ENCODE peak calls at places on chromosomes 11 and 22, in ten cellular contexts. One of them, this sample, is unnamed. For H3K4me1, the result is how much of the 10 kb centered on the place peaks cover.

GRCh38 chr11:121152764-121153163 is 51.7 kb downstream of the TECTA start:
- DNase-seq in right atrium auricular region: no peak
- DNase-seq in thoracic aorta: no peak
- DNase-seq in transverse colon: no peak
- DNase-seq in stomach: no peak
- DNase-seq in endothelial cell of umbilical vein: no peak
- DNase-seq in lower lobe of right lung: no peak
- DNase-seq in kidney: no peak
- DNase-seq in colonic mucosa: no peak
- DNase-seq in heart right ventricle: no peak
- DNase-seq in this sample: no peak

GRCh38 chr11:77353131-77353530 is 51.6 kb upstream of the GDPD4 start:
- DNase-seq in right atrium auricular region: no peak
- DNase-seq in thoracic aorta: no peak
- DNase-seq in transverse colon: no peak
- DNase-seq in stomach: no peak
- DNase-seq in endothelial cell of umbilical vein: no peak
- DNase-seq in lower lobe of right lung: no peak
- DNase-seq in kidney: no peak
- DNase-seq in colonic mucosa: no peak
- DNase-seq in heart right ventricle: no peak
- DNase-seq in this sample: no peak

GRCh38 chr11:19444231-19444630 is 203.5 kb upstream of the E2F8 start:
- DNase-seq in right atrium auricular region: no peak
- DNase-seq in thoracic aorta: no peak
- DNase-seq in transverse colon: no peak
- DNase-seq in stomach: no peak
- DNase-seq in endothelial cell of umbilical vein: no peak
- DNase-seq in lower lobe of right lung: no peak
- DNase-seq in kidney: no peak
- DNase-seq in colonic mucosa: no peak
- DNase-seq in heart right ventricle: no peak
- DNase-seq in this sample: no peak

GRCh38 chr11:35621620-35622019 is 3.4 kb downstream of the FJX1 start:
- DNase-seq in right atrium auricular region: no peak
- DNase-seq in thoracic aorta: no peak
- DNase-seq in transverse colon: no peak
- DNase-seq in stomach: no peak
- DNase-seq in endothelial cell of umbilical vein: no peak
- DNase-seq in lower lobe of right lung: no peak
- DNase-seq in kidney: no peak
- DNase-seq in colonic mucosa: no peak
- DNase-seq in heart right ventricle: no peak
- DNase-seq in this sample: no peak

GRCh38 chr11:58965246-58965985 is 26.1 kb downstream of the GLYATL1 start:
- DNase-seq in right atrium auricular region: no peak
- DNase-seq in thoracic aorta: no peak
- DNase-seq in transverse colon: no peak
- DNase-seq in stomach: no peak
- DNase-seq in endothelial cell of umbilical vein: no peak
- DNase-seq in lower lobe of right lung: no peak
- DNase-seq in kidney: no peak
- DNase-seq in colonic mucosa: no peak
- DNase-seq in heart right ventricle: no peak
- DNase-seq in this sample: peak

GRCh38 chr11:110445428-110445827 is 15.7 kb downstream of the FDX1 start:
- DNase-seq in right atrium auricular region: no peak
- DNase-seq in thoracic aorta: no peak
- DNase-seq in transverse colon: no peak
- DNase-seq in stomach: no peak
- DNase-seq in endothelial cell of umbilical vein: no peak
- DNase-seq in lower lobe of right lung: no peak
- DNase-seq in kidney: no peak
- DNase-seq in colonic mucosa: no peak
- DNase-seq in heart right ventricle: no peak
- DNase-seq in this sample: no peak

GRCh38 chr11:48105096-48105990 is 111.3 kb upstream of the OR4B1 start:
- DNase-seq in right atrium auricular region: peak
- DNase-seq in thoracic aorta: no peak
- DNase-seq in transverse colon: no peak
- DNase-seq in stomach: no peak
- DNase-seq in endothelial cell of umbilical vein: no peak
- DNase-seq in lower lobe of right lung: no peak
- DNase-seq in kidney: no peak
- DNase-seq in colonic mucosa: no peak
- DNase-seq in heart right ventricle: no peak
- DNase-seq in this sample: no peak

GRCh38 chr22:31287818-31288495 is 4.3 kb downstream of the PIK3IP1 start:
- DNase-seq in right atrium auricular region: no peak
- DNase-seq in thoracic aorta: no peak
- DNase-seq in transverse colon: no peak
- DNase-seq in stomach: no peak
- DNase-seq in endothelial cell of umbilical vein: no peak
- DNase-seq in lower lobe of right lung: no peak
- DNase-seq in kidney: no peak
- DNase-seq in colonic mucosa: no peak
- DNase-seq in heart right ventricle: no peak
- DNase-seq in this sample: no peak

GRCh38 chr11:23112987-23113886 is 253.0 kb upstream of the CCDC179 start:
- DNase-seq in right atrium auricular region: no peak
- DNase-seq in thoracic aorta: no peak
- DNase-seq in transverse colon: peak
- DNase-seq in stomach: peak
- DNase-seq in endothelial cell of umbilical vein: peak
- DNase-seq in lower lobe of right lung: no peak
- DNase-seq in kidney: no peak
- DNase-seq in colonic mucosa: peak
- DNase-seq in heart right ventricle: no peak
- DNase-seq in this sample: no peak

GRCh38 chr11:29448246-29448877 is 568.5 kb downstream of the KCNA4 start:
- DNase-seq in right atrium auricular region: no peak
- DNase-seq in thoracic aorta: no peak
- DNase-seq in transverse colon: no peak
- DNase-seq in stomach: no peak
- DNase-seq in endothelial cell of umbilical vein: peak
- DNase-seq in lower lobe of right lung: no peak
- DNase-seq in kidney: no peak
- DNase-seq in colonic mucosa: no peak
- DNase-seq in heart right ventricle: no peak
- DNase-seq in this sample: no peak

GRCh38 chr22:42283288-42284229 is 13.1 kb upstream of the TCF20 start:
- DNase-seq in right atrium auricular region: no peak
- DNase-seq in thoracic aorta: no peak
- DNase-seq in transverse colon: no peak
- DNase-seq in stomach: no peak
- DNase-seq in endothelial cell of umbilical vein: no peak
- DNase-seq in lower lobe of right lung: peak
- DNase-seq in kidney: peak
- DNase-seq in colonic mucosa: no peak
- DNase-seq in heart right ventricle: no peak
- DNase-seq in this sample: no peak

GRCh38 chr22:42282943-42283287 is 12.5 kb upstream of the TCF20 start:
- DNase-seq in right atrium auricular region: no peak
- DNase-seq in thoracic aorta: no peak
- DNase-seq in transverse colon: no peak
- DNase-seq in stomach: no peak
- DNase-seq in endothelial cell of umbilical vein: no peak
- DNase-seq in lower lobe of right lung: no peak
- DNase-seq in kidney: no peak
- DNase-seq in colonic mucosa: no peak
- DNase-seq in heart right ventricle: no peak
- DNase-seq in this sample: no peak

GRCh38 chr22:42281284-42281683 is 10.8 kb upstream of the TCF20 start:
- DNase-seq in right atrium auricular region: no peak
- DNase-seq in thoracic aorta: no peak
- DNase-seq in transverse colon: no peak
- DNase-seq in stomach: no peak
- DNase-seq in endothelial cell of umbilical vein: no peak
- DNase-seq in lower lobe of right lung: no peak
- DNase-seq in kidney: peak
- DNase-seq in colonic mucosa: no peak
- DNase-seq in heart right ventricle: no peak
- DNase-seq in this sample: no peak

GRCh38 chr22:42281706-42282251 is 11.3 kb upstream of the TCF20 start:
- DNase-seq in right atrium auricular region: no peak
- DNase-seq in thoracic aorta: no peak
- DNase-seq in transverse colon: no peak
- DNase-seq in stomach: no peak
- DNase-seq in endothelial cell of umbilical vein: no peak
- DNase-seq in lower lobe of right lung: no peak
- DNase-seq in kidney: peak
- DNase-seq in colonic mucosa: no peak
- DNase-seq in heart right ventricle: no peak
- DNase-seq in this sample: no peak

GRCh38 chr22:42282252-42282942 is 11.9 kb upstream of the TCF20 start:
- DNase-seq in right atrium auricular region: no peak
- DNase-seq in thoracic aorta: no peak
- DNase-seq in transverse colon: peak
- DNase-seq in stomach: no peak
- DNase-seq in endothelial cell of umbilical vein: no peak
- DNase-seq in lower lobe of right lung: peak
- DNase-seq in kidney: peak
- DNase-seq in colonic mucosa: no peak
- DNase-seq in heart right ventricle: no peak
- DNase-seq in this sample: no peak
- H3K4me1 ChIP-seq in right atrium auricular region: under half
- H3K4me1 ChIP-seq in thoracic aorta: under half
- H3K4me1 ChIP-seq in transverse colon: under half
- H3K4me1 ChIP-seq in stomach: under half
- H3K4me1 ChIP-seq in endothelial cell of umbilical vein: under half
- H3K4me1 ChIP-seq in lower lobe of right lung: under half
- H3K4me1 ChIP-seq in kidney: under half
- H3K4me1 ChIP-seq in colonic mucosa: under half
- H3K4me1 ChIP-seq in heart right ventricle: under half
- H3K4me1 ChIP-seq in this sample: under half

DNA sequence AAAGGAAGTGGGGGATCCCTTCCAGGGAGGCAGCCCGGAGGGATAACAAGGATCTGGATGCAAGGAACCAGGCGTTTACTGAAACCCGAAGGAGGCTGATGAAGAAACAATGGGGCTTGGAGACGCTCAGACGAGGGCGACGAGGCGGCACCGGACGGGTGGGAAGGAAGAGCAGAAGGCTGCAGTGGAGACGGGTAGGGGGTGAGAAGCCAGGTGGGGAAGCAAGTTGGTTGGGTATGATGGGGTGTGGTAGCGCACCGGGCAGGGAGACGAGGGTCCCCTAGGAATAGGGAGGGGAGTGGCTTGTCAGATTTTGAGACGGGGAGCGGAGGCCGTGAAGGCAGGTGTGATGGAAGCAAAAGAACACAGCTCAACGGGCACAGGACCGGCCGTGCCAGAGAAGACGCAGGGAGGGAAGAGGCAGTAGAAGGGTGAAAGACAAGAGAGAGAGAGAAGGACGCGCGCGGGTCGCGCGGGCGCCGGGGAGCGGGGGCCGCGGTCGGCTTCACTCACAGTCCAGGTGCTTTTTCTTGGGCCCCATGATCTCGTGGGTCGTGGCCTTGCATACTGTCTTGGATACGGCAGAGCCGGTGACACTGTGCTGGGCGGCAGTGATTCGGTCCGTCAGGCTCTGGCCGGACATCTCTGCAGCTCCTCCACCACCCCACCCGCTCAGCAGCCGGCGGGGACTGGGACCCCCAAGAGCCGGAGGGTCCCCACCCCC is 584 bp downstream of the PICALM start:
- DNase-seq in right atrium auricular region: no peak
- DNase-seq in thoracic aorta: peak
- DNase-seq in transverse colon: peak
- DNase-seq in stomach: peak
- DNase-seq in endothelial cell of umbilical vein: peak
- DNase-seq in lower lobe of right lung: peak
- DNase-seq in kidney: no peak
- DNase-seq in colonic mucosa: peak
- DNase-seq in heart right ventricle: peak
- DNase-seq in this sample: no peak
- H3K4me1 ChIP-seq in right atrium auricular region: under half
- H3K4me1 ChIP-seq in thoracic aorta: under half
- H3K4me1 ChIP-seq in transverse colon: under half
- H3K4me1 ChIP-seq in stomach: under half
- H3K4me1 ChIP-seq in endothelial cell of umbilical vein: under half
- H3K4me1 ChIP-seq in lower lobe of right lung: under half
- H3K4me1 ChIP-seq in kidney: under half
- H3K4me1 ChIP-seq in colonic mucosa: under half
- H3K4me1 ChIP-seq in heart right ventricle: under half
- H3K4me1 ChIP-seq in this sample: under half

DNA sequence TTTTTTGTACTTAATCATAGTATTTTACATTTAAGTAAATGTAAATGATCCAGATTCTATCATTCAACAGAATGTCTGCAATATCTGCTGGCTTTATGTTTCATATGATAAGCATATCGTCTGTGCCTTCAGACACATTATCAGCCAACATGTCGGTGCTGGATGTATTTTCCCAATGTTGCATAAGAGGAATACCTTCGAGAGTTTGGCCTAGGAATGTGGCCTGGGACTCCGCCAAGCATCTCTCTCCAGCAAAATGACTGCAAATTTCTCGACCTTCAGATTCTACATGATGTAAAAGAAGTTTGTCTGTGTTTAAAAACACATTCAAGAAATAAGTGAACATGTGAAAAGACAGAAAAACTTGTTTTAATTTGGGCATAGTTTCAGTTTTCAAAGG is 6.9 kb downstream of the BDNF start:
- DNase-seq in right atrium auricular region: no peak
- DNase-seq in thoracic aorta: no peak
- DNase-seq in transverse colon: no peak
- DNase-seq in stomach: no peak
- DNase-seq in endothelial cell of umbilical vein: no peak
- DNase-seq in lower lobe of right lung: no peak
- DNase-seq in kidney: no peak
- DNase-seq in colonic mucosa: no peak
- DNase-seq in heart right ventricle: no peak
- DNase-seq in this sample: no peak
- H3K4me1 ChIP-seq in right atrium auricular region: under half
- H3K4me1 ChIP-seq in thoracic aorta: under half
- H3K4me1 ChIP-seq in transverse colon: under half
- H3K4me1 ChIP-seq in stomach: under half
- H3K4me1 ChIP-seq in endothelial cell of umbilical vein: under half
- H3K4me1 ChIP-seq in lower lobe of right lung: under half
- H3K4me1 ChIP-seq in kidney: under half
- H3K4me1 ChIP-seq in colonic mucosa: under half
- H3K4me1 ChIP-seq in heart right ventricle: under half
- H3K4me1 ChIP-seq in this sample: under half

GRCh38 chr22:42439021-42439420 is 6.8 kb upstream of the NFAM1 start:
- DNase-seq in right atrium auricular region: no peak
- DNase-seq in thoracic aorta: no peak
- DNase-seq in transverse colon: no peak
- DNase-seq in stomach: no peak
- DNase-seq in endothelial cell of umbilical vein: no peak
- DNase-seq in lower lobe of right lung: no peak
- DNase-seq in kidney: no peak
- DNase-seq in colonic mucosa: no peak
- DNase-seq in heart right ventricle: no peak
- DNase-seq in this sample: no peak
- H3K4me1 ChIP-seq in right atrium auricular region: under half
- H3K4me1 ChIP-seq in thoracic aorta: under half
- H3K4me1 ChIP-seq in transverse colon: under half
- H3K4me1 ChIP-seq in stomach: half or more
- H3K4me1 ChIP-seq in endothelial cell of umbilical vein: under half
- H3K4me1 ChIP-seq in lower lobe of right lung: under half
- H3K4me1 ChIP-seq in kidney: under half
- H3K4me1 ChIP-seq in colonic mucosa: under half
- H3K4me1 ChIP-seq in heart right ventricle: under half
- H3K4me1 ChIP-seq in this sample: under half

This sample was measured in SJSA1.